ENCODE peak calls at places on chromosomes 4 and X, in seven cellular contexts. B, R, N, S, A, X and P are unnamed samples.

GRCh38 chrX:104173841-104174240 is 7.6 kb downstream of the FAM199X start:
- DNase-seq in R (no peak), S (no peak), B (no peak), A (no peak), N (no peak), X (no peak), P (no peak)

GRCh38 chrX:144494069-144494468 is 610.2 kb downstream of the UBE2NL start:
- DNase-seq in S (no peak), R (no peak), X (no peak), A (no peak), B (no peak), N (no peak), P (no peak)

GRCh38 chr4:41452484-41453225 is 85.3 kb upstream of the LIMCH1 start:
- DNase-seq in S (no peak), A (no peak), R (no peak), B (no peak), X (no peak), N (no peak), P (no peak)

GRCh38 chr4:75512336-75513211 is 1.6 kb downstream of the RCHY1 start:
- DNase-seq in B (no peak), S (no peak), X (no peak), N (no peak), A (no peak), R (no peak), P (no peak)

GRCh38 chr4:576991-577498 is 950 bp upstream of the TMEM271 start:
- DNase-seq in N (no peak), X (peak), R (no peak), B (no peak), A (no peak), S (no peak), P (no peak)

GRCh38 chr4:20506827-20507226 is 193.4 kb upstream of the PACRGL start:
- DNase-seq in N (no peak), X (no peak), B (no peak), S (peak), R (no peak), A (no peak), P (no peak)

GRCh38 chr4:27267435-27268355 is 407.1 kb downstream of the STIM2 start:
- DNase-seq in A (no peak), B (no peak), R (no peak), N (no peak), X (no peak), S (no peak), P (no peak)

GRCh38 chr4:140018931-140019618 is 134.9 kb downstream of the MAML3 start:
- DNase-seq in B (no peak), A (no peak), X (no peak), N (no peak), R (no peak), S (no peak), P (no peak)

GRCh38 chrX:119753001-119753400 is 5.4 kb upstream of the SOWAHD start:
- DNase-seq in B (no peak), A (no peak), X (peak), S (no peak), R (no peak), N (no peak), P (no peak)

GRCh38 chr4:166655231-166655630 is 579.1 kb downstream of the SPOCK3 start:
- DNase-seq in X (no peak), S (no peak), N (no peak), A (no peak), R (no peak), B (no peak), P (no peak)

GRCh38 chrX:140141444-140142029 is 176.2 kb upstream of the CXorf66 start:
- DNase-seq in A (no peak), X (peak), B (no peak), N (peak), S (peak), R (no peak), P (peak)

GRCh38 chrX:109519001-109519400 is 17.6 kb upstream of the NXT2 start:
- DNase-seq in N (no peak), R (no peak), B (no peak), X (no peak), S (no peak), A (no peak), P (no peak)

GRCh38 chrX:99301990-99302389 is 1108.1 kb downstream of the PCDH19 start:
- DNase-seq in R (no peak), B (no peak), N (no peak), A (no peak), X (peak), S (no peak), P (no peak)

GRCh38 chr4:173381610-173382009 is 10.9 kb downstream of the SAP30 start:
- DNase-seq in N (no peak), A (no peak), S (no peak), R (no peak), X (peak), B (no peak), P (no peak)

GRCh38 chr4:122500852-122501501 is 44.5 kb upstream of the IL2 start:
- DNase-seq in N (no peak), A (no peak), X (no peak), B (no peak), R (no peak), S (peak), P (no peak)

GRCh38 chrX:48493890-48494364 is 14.9 kb upstream of the PORCN start:
- DNase-seq in R (peak), S (peak), A (no peak), N (no peak), B (no peak), X (peak), P (no peak)

GRCh38 chr4:137644201-137644600 is 111.9 kb upstream of the PCDH18 start:
- DNase-seq in B (no peak), X (no peak), S (no peak), R (no peak), A (no peak), N (no peak), P (no peak)

GRCh38 chr4:7806080-7806630 is 133.5 kb downstream of the AFAP1 start:
- DNase-seq in R (peak), B (no peak), N (peak), A (no peak), X (peak), S (no peak), P (peak)

GRCh38 chr4:7803992-7804758 is 135.5 kb downstream of the AFAP1 start:
- DNase-seq in B (peak), N (peak), R (peak), S (peak), A (peak), X (peak), P (peak)

GRCh38 chr4:7804759-7805385 is 134.8 kb downstream of the AFAP1 start:
- DNase-seq in B (no peak), X (no peak), N (no peak), R (no peak), A (peak), S (no peak), P (no peak)

GRCh38 chr4:7806724-7807123 is 132.9 kb downstream of the AFAP1 start:
- DNase-seq in B (no peak), A (peak), N (no peak), X (no peak), S (no peak), R (no peak), P (no peak)

DNA sequence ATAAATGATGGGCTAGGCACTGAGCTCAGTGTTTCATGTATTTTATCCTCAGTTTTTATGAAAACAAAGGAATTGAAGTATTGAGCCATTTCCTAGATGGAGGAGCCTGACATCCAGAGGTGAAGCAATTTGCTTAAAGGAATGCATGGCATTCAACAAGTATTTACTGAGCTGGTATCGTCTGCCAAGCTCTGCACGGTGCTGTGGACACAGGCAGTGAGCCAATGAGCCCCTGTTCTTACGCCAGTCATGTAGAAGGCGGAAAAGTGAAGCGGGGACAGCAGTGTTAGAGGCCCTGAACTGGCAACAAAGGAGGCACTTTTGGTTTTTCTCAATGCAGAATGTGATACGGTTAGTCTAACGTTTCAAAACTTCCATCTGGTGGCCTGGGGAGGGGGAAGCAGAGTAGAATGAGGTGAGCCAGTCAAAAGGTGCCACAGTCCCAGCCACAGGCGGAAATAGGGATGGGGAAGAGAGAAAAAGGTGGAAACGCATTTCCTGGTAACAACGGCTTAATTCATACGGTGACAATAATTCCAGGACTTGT is 134.1 kb downstream of the AFAP1 start:
- DNase-seq in A (no peak), R (no peak), N (peak), S (peak), B (peak), X (peak), P (no peak)
- H3K27ac ChIP-seq in A (no peak), R (peak), N (peak), S (peak), B (no peak), X (peak), P (peak)

DNA sequence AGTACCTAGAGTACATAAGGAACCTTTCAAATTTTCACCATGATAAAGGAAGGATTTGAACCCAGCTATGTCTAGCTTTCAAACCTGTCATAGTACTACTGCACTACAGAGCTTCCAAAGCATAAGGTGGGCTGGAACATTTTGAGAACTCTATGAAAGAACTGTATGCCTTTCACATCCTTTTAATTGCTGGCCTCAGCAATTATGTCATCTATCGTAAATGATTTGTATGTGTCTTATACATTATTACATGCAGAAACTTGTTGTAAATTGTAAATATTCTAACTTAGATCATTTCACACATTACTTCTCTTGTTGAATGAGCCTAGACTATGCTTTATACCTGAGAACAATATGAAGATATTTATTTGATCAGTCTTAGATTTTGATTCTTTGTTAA is 220.7 kb downstream of the HEPH start:
- DNase-seq in A (no peak), N (no peak), X (no peak), B (no peak), S (no peak), R (no peak), P (no peak)
- H3K27ac ChIP-seq in A (no peak), N (no peak), X (no peak), B (no peak), S (no peak), R (no peak), P (no peak)

GRCh38 chr4:143511906-143512305 is 1.6 kb upstream of the SMARCA5 start:
- DNase-seq in R (no peak), X (no peak), N (no peak), S (no peak), A (no peak), B (no peak), P (no peak)

GRCh38 chr4:143512978-143513313 is 556 bp upstream of the SMARCA5 start:
- DNase-seq in S (no peak), R (no peak), X (no peak), A (no peak), N (no peak), B (no peak), P (no peak)

GRCh38 chr4:143513314-143514211 is at the start of gene SMARCA5:
- DNase-seq in S (peak), R (peak), B (peak), N (peak), X (peak), A (peak), P (peak)

GRCh38 chr4:143515905-143516304 is 2.4 kb downstream of the SMARCA5 start:
- DNase-seq in S (no peak), X (no peak), B (no peak), N (no peak), R (no peak), A (no peak), P (no peak)

DNA sequence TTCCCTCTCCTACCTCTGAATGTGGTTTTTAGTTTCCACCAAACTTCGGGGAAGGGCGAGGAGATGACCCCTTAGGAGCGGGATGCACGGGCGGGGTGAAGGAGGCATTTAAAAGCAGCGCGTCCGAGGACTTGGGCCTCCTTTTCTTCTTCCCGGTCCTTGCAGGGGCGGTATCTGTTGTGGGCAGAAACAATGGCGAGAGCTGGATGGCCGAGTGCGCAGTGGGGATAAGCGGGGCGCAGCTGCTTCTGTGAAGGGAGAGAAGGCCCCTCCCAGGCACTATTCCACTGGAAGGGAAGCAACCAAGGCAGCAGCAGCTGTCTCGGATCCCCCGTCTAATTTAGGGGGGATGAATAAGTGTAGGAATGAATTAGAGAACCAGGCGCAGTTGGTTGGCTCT is 930 bp downstream of the SMARCA5 start:
- DNase-seq in R (peak), B (peak), S (peak), N (peak), A (peak), X (peak), P (peak)
- H3K27ac ChIP-seq in R (peak), B (peak), S (peak), N (peak), A (peak), X (peak), P (peak)

GRCh38 chr4:25330335-25330734 is 17.8 kb downstream of the ZCCHC4 start:
- DNase-seq in S (no peak), X (no peak), A (no peak), R (no peak), B (no peak), N (no peak), P (no peak)
- H3K27ac ChIP-seq in S (no peak), X (no peak), A (no peak), R (no peak), B (no peak), N (no peak), P (no peak)

DNA sequence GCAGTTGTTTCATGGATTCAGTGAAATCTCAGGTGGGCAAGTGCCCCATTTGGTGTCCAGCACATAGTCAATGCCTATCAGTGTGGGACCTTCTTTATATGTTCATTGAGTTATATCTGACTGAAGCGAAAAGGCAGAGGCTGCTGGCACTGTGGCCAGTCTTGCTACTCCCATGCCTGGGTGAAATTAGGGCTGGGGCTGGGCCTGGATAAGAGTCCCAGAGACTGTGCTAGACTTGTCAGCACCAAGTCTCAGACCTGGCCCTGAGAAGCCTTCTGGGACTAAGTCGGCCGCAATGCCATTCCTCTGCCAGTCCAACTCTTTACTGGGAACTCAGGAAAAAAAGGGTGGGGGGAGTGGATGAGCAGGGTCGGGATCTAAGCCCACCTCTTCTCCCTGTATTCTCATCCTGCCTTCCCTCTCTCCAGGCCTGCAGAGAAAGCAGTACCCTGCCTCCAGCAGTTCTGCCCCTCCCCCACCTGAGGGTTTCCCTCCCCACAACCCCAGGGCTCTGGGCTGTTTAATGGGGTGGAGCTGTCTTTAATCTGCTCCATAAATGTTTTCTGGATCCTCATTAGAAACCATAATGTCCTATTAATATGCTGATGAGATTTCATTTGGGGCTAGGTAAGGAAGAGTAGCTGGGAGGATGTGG is 153.5 kb upstream of the PJA1 start:
- DNase-seq in R (no peak), X (no peak), S (no peak), B (no peak), N (no peak), A (no peak), P (no peak)
- H3K27ac ChIP-seq in R (no peak), X (no peak), S (no peak), B (no peak), N (no peak), A (no peak), P (no peak)

DNA sequence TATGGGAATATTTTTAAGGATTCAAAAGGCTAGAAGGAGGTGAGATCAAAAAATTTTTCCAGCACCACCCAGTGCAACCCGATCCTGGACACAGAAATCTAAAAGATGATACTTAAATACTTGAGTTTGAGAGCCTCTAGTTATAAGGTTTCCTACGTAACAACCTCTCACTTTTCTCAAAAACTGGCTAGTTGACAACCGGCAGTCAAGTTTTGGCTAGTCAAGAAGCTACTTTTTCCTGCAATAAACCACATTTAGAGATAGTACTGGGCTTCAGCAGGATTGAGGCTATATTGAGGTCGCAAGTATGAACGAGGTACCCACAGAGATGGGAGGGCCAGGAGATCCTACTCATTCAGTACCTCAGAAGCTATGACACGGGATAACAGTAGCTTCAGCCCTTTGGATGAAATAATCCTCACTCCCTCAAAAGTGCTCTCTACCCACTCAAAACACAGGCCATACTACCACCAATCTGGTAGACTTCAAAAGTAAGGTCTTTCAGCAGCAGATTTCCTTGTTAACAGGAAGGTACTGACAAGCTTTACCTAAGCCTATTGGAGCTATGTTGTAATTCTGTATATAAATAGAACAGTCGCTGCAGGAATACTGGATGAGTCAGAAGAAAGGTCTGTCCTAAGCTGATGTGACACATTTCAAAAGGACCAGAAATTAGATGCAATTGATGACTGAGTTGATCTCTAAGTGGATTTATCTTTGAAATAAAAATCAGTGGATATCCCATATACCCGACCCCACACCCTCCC is 1.5 kb upstream of the TSPAN5 start:
- DNase-seq in N (no peak), A (no peak), X (no peak), B (no peak), S (no peak), R (no peak), P (no peak)
- H3K27ac ChIP-seq in N (no peak), A (peak), X (no peak), B (no peak), S (no peak), R (no peak), P (peak)

GRCh38 chr4:148787285-148787684 is 345.1 kb upstream of the NR3C2 start:
- DNase-seq in R (no peak), S (no peak), N (no peak), X (no peak), A (no peak), B (no peak), P (no peak)
- H3K27ac ChIP-seq in R (no peak), S (no peak), N (no peak), X (no peak), A (no peak), B (no peak), P (peak)

GRCh38 chr4:68271851-68272756 is 26.6 kb upstream of the TMPRSS11B start:
- DNase-seq in S (peak), A (no peak), X (peak), R (no peak), N (peak), B (no peak), P (no peak)

GRCh38 chr4:68267433-68267944 is 22.0 kb upstream of the TMPRSS11B start:
- DNase-seq in S (peak), N (no peak), X (no peak), R (no peak), B (no peak), A (no peak), P (no peak)

GRCh38 chr4:68278045-68278444 is 32.6 kb upstream of the TMPRSS11B start:
- DNase-seq in R (no peak), N (no peak), A (no peak), S (no peak), X (no peak), B (no peak), P (no peak)

DNA sequence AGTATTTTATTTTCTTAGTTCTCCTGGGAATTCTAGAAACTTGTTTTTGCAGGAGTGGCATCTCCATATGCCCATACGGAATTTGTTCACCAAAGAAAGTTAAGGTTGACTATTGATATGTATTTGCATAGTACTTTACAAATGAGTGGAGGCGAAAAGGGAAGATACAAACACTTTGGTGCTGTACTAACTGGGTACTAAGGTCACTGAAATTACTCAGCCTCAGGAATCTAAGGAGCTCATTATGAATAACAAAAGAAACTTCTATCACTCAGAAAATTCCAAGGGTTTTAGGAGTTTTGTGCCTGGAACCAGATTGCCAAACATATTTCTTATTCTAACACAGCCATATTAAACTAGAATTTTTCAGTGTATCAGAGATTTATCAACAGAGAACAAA is 27.4 kb upstream of the TMPRSS11B start:
- DNase-seq in S (no peak), X (peak), A (no peak), B (no peak), N (no peak), R (no peak), P (no peak)
- H3K27ac ChIP-seq in S (no peak), X (peak), A (no peak), B (no peak), N (no peak), R (no peak), P (no peak)